ENCODE peak calls at places on chromosomes 1 and 21, in four cellular contexts. J is kidney epithelial cell, C is PC-9, R is tibial nerve. O is an unnamed sample.
A peak's percentile ranks its signal among the peaks of the same experiment; 100 is the strongest.

GRCh38 chr1:52162947-52163346 is 21.1 kb downstream of the ZFYVE9 start:
- DNase-seq in J (no peak), C (no peak), R (no peak), O (no peak)

GRCh38 chr1:225626698-225627097 is 26.2 kb downstream of the ENAH start:
- DNase-seq in J (no peak), C (no peak), R (no peak), O (no peak)

GRCh38 chr1:12272770-12273169 is 42.9 kb downstream of the VPS13D start:
- DNase-seq in J (no peak), C (no peak), R (no peak), O (no peak)

GRCh38 chr1:23951646-23952095 is 8.0 kb upstream of the PNRC2 start:
- DNase-seq in J (peak; percentile 97), C (peak; percentile 81), R (no peak), O (peak; percentile 96)

GRCh38 chr1:185565314-185565713 is 168.9 kb upstream of the HMCN1 start:
- DNase-seq in J (peak; percentile 87), C (peak; percentile 52), R (no peak), O (peak; percentile 49)

GRCh38 chr1:36306902-36307456 is 811 bp downstream of the SH3D21 start:
- DNase-seq in J (peak; percentile 67), C (peak; percentile 79), R (peak; percentile 79), O (peak; percentile 61)

GRCh38 chr1:101820080-101820479 is 176.6 kb downstream of the OLFM3 start:
- DNase-seq in J (no peak), C (no peak), R (no peak), O (no peak)

GRCh38 chr1:93042134-93042821 is 36.8 kb upstream of the MTF2 start:
- DNase-seq in J (no peak), C (no peak), R (no peak), O (no peak)

GRCh38 chr1:205001101-205001620 is 41.9 kb upstream of the CNTN2 start:
- DNase-seq in J (no peak), C (no peak), R (no peak), O (no peak)

GRCh38 chr1:171438441-171438840 is 46.9 kb upstream of the PRRC2C start:
- DNase-seq in J (peak; percentile 77), C (no peak), R (no peak), O (peak; percentile 94)

GRCh38 chr1:216015116-216015515 is 408.1 kb downstream of the USH2A start:
- DNase-seq in J (no peak), C (no peak), R (no peak), O (no peak)

GRCh38 chr21:45323487-45324380 is 36.0 kb upstream of the POFUT2 start:
- DNase-seq in J (no peak), C (no peak), R (no peak), O (no peak)

GRCh38 chr1:232602622-232603021 is 27.3 kb downstream of the SIPA1L2 start:
- DNase-seq in J (no peak), C (no peak), R (no peak), O (no peak)
- TF ChIP-seq CTCF in J (peak; percentile 28), C (peak; percentile 38), R (no peak), O (no peak)

GRCh38 chr21:33069994-33070811 is at the start of gene OLIG1:
- DNase-seq in J (no peak), C (no peak), R (no peak), O (no peak)
- H3K4me3 ChIP-seq in J (no peak within 1 kb of the TSS), C (no peak within 1 kb of the TSS), R (peak within 1 kb of the TSS; percentile 14), O (no peak within 1 kb of the TSS)

GRCh38 chr1:8598060-8598724 is 219.2 kb downstream of the RERE start:
- DNase-seq in J (no peak), C (no peak), R (no peak), O (no peak)
- TF ChIP-seq CTCF in J (peak; percentile 62), C (no peak), R (peak; percentile 52), O (peak; percentile 63)

GRCh38 chr21:25790122-25790951 is 55.6 kb downstream of the GABPA start:
- DNase-seq in J (peak; percentile 2), C (no peak), R (no peak), O (peak; percentile 7)
- H3K4me3 ChIP-seq in J (peak overlapping the region; percentile 5), C (no peak overlapping the region), R (no peak overlapping the region), O (peak overlapping the region; percentile 15)

DNA sequence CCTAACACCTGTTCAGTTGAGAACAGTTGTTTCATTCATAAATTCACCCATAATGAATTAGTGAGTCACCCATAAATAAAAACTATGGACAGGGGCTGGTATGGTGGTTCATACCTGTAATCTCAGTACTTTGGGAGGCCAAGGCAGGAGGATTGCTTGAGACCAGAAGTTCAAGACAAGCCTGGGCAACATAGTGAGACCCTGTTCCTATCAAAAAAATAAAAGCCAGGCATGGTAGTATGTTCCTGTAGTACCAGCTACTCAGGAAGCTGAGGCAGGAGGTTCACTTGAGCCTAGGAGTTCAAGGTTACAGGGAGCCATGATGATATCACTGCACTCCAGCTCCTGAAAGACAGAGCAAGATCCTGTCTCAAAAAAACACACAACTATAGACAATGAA is 79.0 kb downstream of the GTF2B start:
- DNase-seq in J (no peak), C (no peak), R (no peak), O (no peak)
- TF ChIP-seq CTCF in J (no peak), C (no peak), R (no peak), O (no peak)

DNA sequence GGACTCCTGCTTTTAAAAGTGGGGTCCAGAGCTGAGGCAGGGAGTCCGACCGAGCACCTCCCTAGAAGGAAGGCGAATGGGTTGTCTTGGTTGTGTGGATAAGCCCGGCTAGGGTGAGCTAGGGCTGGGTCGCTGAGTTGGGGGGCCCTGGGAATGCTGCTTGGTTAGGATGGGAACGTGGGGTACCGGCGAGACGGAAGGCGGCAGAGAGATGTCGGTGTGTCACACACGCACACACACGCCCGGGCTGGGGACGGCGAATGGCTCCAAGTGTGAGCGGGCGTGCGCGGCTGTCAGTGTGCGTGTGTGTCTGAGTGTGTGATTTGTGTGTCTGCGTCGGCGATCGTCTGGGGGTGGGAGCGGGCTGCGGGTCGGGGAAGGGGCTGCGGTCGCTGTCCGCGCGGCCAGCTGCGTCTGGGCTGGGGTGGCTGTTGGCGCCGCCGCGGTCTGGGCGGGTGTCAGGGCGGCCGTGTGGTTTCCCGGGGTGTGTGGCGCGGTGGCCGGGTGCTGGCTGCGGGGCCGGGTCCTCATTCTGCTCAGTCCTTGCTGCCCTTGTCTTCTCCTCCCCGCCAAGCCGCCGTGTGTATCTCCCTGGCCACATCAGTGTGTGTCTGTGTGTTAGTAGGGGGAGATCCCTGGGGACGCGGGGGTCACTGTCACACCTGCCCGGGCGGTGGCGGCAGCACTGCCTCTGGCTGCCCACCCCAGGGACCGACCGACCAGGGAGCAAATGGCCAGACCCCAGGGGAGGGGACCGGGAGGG is 1.0 kb downstream of the EFNA3 start:
- DNase-seq in J (no peak), C (peak; percentile 26), R (no peak), O (no peak)
- H3K4me3 ChIP-seq in J (no peak overlapping the region), C (peak overlapping the region; percentile 63), R (no peak overlapping the region), O (no peak overlapping the region)

DNA sequence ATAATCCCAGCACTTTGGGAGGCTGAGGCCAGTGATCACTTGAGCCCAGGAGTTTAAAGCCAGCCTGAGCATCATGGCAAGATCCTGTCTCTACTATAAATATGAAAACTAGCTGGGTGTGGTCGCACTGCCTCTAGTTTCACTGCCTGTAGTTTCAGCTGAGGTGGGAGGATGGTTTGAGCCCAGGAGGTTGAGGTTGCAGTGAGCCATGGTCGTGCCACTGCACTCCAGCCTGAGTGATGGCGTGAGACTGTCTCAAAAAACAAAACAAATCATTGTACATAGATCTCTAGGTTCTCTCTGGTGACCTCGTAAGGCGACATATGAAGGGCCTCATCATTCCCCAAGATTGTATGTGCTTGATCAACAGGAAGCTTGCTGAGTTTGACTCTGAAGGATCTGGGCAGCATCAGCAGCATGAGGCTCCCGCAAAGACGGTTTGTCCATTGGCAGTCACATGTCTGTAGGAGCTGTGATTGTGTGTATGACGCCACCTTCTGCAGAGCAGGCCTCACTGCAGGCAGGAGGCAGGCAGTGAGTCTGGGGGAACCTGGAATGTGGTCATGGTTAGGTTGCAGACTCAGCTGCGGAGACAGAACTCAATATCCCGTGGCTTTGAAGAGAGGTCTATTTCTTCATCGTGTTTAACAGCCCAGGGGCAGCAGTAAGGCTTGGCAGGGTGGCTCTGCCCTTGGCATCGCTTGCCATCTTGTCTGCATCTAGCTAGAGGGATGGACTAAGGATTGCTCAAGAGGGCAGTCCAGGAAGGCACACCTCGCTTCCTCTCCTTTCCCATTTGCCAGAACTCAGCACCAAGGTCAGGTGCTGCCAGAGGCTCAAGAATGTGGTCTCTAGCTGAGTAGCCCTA is 13.9 kb downstream of the ATP5PO start:
- DNase-seq in J (no peak), C (no peak), R (no peak), O (peak; percentile 32)
- TF ChIP-seq CTCF in J (peak; percentile 52), C (peak; percentile 51), R (peak; percentile 54), O (peak; percentile 61)